ENCODE peak calls at places on chromosomes 13 and 19, in five cellular contexts. One of them, this sample, is unnamed. For H3K9me3, the result is how much of the 10 kb centered on the place peaks cover.

GRCh38 chr13:109707044-109707794 is 79.2 kb downstream of the IRS2 start:
- DNase-seq in right cardiac atrium: no peak
- DNase-seq in mesenchymal stem cell: no peak
- DNase-seq in PC-3: no peak
- DNase-seq in CD4-positive, CD25-positive, alpha-beta regulatory T cell: no peak
- DNase-seq in this sample: no peak

GRCh38 chr19:39004403-39004802 is 27.9 kb downstream of the FBXO27 start:
- DNase-seq in mesenchymal stem cell: no peak
- DNase-seq in right cardiac atrium: no peak
- DNase-seq in PC-3: no peak
- DNase-seq in CD4-positive, CD25-positive, alpha-beta regulatory T cell: no peak
- DNase-seq in this sample: no peak

GRCh38 chr19:7916137-7916907 is 1.7 kb downstream of the TGFBR3L start:
- DNase-seq in right cardiac atrium: peak
- DNase-seq in PC-3: peak
- DNase-seq in mesenchymal stem cell: peak
- DNase-seq in CD4-positive, CD25-positive, alpha-beta regulatory T cell: peak
- DNase-seq in this sample: peak

GRCh38 chr19:3506384-3507340 is 551 bp downstream of the FZR1 start:
- DNase-seq in right cardiac atrium: no peak
- DNase-seq in CD4-positive, CD25-positive, alpha-beta regulatory T cell: peak
- DNase-seq in mesenchymal stem cell: peak
- DNase-seq in PC-3: peak
- DNase-seq in this sample: peak

GRCh38 chr19:13149628-13150186 is 468 bp downstream of the STX10 start:
- DNase-seq in mesenchymal stem cell: peak
- DNase-seq in PC-3: peak
- DNase-seq in CD4-positive, CD25-positive, alpha-beta regulatory T cell: peak
- DNase-seq in right cardiac atrium: peak
- DNase-seq in this sample: no peak

GRCh38 chr13:84237181-84237580 is 354.9 kb upstream of the SLITRK1 start:
- DNase-seq in right cardiac atrium: no peak
- DNase-seq in CD4-positive, CD25-positive, alpha-beta regulatory T cell: no peak
- DNase-seq in mesenchymal stem cell: no peak
- DNase-seq in PC-3: no peak
- DNase-seq in this sample: no peak

GRCh38 chr13:101398191-101398590 is 18.1 kb downstream of the NALCN start:
- DNase-seq in PC-3: peak
- DNase-seq in mesenchymal stem cell: peak
- DNase-seq in right cardiac atrium: no peak
- DNase-seq in CD4-positive, CD25-positive, alpha-beta regulatory T cell: no peak
- DNase-seq in this sample: no peak

GRCh38 chr19:31270897-31271568 is 78.2 kb downstream of the TSHZ3 start:
- DNase-seq in right cardiac atrium: peak
- DNase-seq in mesenchymal stem cell: no peak
- DNase-seq in CD4-positive, CD25-positive, alpha-beta regulatory T cell: no peak
- DNase-seq in PC-3: no peak
- DNase-seq in this sample: no peak

GRCh38 chr13:55999709-56000108 is 1141.0 kb upstream of the PRR20A start:
- DNase-seq in PC-3: no peak
- DNase-seq in mesenchymal stem cell: no peak
- DNase-seq in right cardiac atrium: no peak
- DNase-seq in CD4-positive, CD25-positive, alpha-beta regulatory T cell: no peak
- DNase-seq in this sample: no peak

GRCh38 chr19:8413593-8413923 is 453 bp downstream of the MARCHF2 start:
- DNase-seq in PC-3: no peak
- DNase-seq in right cardiac atrium: no peak
- DNase-seq in CD4-positive, CD25-positive, alpha-beta regulatory T cell: peak
- DNase-seq in mesenchymal stem cell: no peak
- DNase-seq in this sample: no peak

GRCh38 chr13:111388851-111389500 is 68.5 kb downstream of the TEX29 start:
- DNase-seq in CD4-positive, CD25-positive, alpha-beta regulatory T cell: peak
- DNase-seq in mesenchymal stem cell: no peak
- DNase-seq in PC-3: no peak
- DNase-seq in right cardiac atrium: no peak
- DNase-seq in this sample: no peak

GRCh38 chr13:106063591-106064308 is 471.7 kb downstream of the EFNB2 start:
- DNase-seq in right cardiac atrium: no peak
- DNase-seq in PC-3: peak
- DNase-seq in CD4-positive, CD25-positive, alpha-beta regulatory T cell: no peak
- DNase-seq in mesenchymal stem cell: peak
- DNase-seq in this sample: no peak

GRCh38 chr13:27295660-27296059 is 25.0 kb downstream of the RASL11A start:
- DNase-seq in PC-3: no peak
- DNase-seq in CD4-positive, CD25-positive, alpha-beta regulatory T cell: no peak
- DNase-seq in right cardiac atrium: no peak
- DNase-seq in mesenchymal stem cell: no peak
- DNase-seq in this sample: no peak

GRCh38 chr19:57903298-57904174 is 12.9 kb downstream of the ZNF417 start:
- DNase-seq in mesenchymal stem cell: peak
- DNase-seq in right cardiac atrium: no peak
- DNase-seq in PC-3: peak
- DNase-seq in CD4-positive, CD25-positive, alpha-beta regulatory T cell: no peak
- DNase-seq in this sample: no peak

GRCh38 chr13:24671367-24672117 is 8.7 kb upstream of the ATP12A start:
- DNase-seq in PC-3: peak
- DNase-seq in mesenchymal stem cell: peak
- DNase-seq in CD4-positive, CD25-positive, alpha-beta regulatory T cell: peak
- DNase-seq in right cardiac atrium: no peak
- DNase-seq in this sample: no peak

GRCh38 chr19:46376241-46377153 is 29.6 kb downstream of the PPP5C start:
- DNase-seq in PC-3: no peak
- DNase-seq in CD4-positive, CD25-positive, alpha-beta regulatory T cell: no peak
- DNase-seq in right cardiac atrium: peak
- DNase-seq in mesenchymal stem cell: no peak
- DNase-seq in this sample: no peak

GRCh38 chr13:101706651-101707050 is 254.2 kb downstream of the ITGBL1 start:
- DNase-seq in PC-3: peak
- DNase-seq in mesenchymal stem cell: peak
- DNase-seq in right cardiac atrium: peak
- DNase-seq in CD4-positive, CD25-positive, alpha-beta regulatory T cell: no peak
- DNase-seq in this sample: no peak

GRCh38 chr13:32086791-32087441 is 55.3 kb downstream of the FRY start:
- DNase-seq in PC-3: no peak
- DNase-seq in mesenchymal stem cell: no peak
- DNase-seq in right cardiac atrium: no peak
- DNase-seq in CD4-positive, CD25-positive, alpha-beta regulatory T cell: no peak
- DNase-seq in this sample: no peak

GRCh38 chr19:18049390-18049789 is 37.3 kb downstream of the IL12RB1 start:
- DNase-seq in PC-3: no peak
- DNase-seq in CD4-positive, CD25-positive, alpha-beta regulatory T cell: no peak
- DNase-seq in right cardiac atrium: peak
- DNase-seq in mesenchymal stem cell: no peak
- DNase-seq in this sample: no peak

GRCh38 chr13:113924184-113924583 is 49.7 kb downstream of the C13orf46 start:
- DNase-seq in right cardiac atrium: no peak
- DNase-seq in mesenchymal stem cell: no peak
- DNase-seq in CD4-positive, CD25-positive, alpha-beta regulatory T cell: no peak
- DNase-seq in PC-3: no peak
- DNase-seq in this sample: no peak

GRCh38 chr13:76579701-76580100 is 306.5 kb downstream of the KCTD12 start:
- DNase-seq in PC-3: no peak
- DNase-seq in CD4-positive, CD25-positive, alpha-beta regulatory T cell: no peak
- DNase-seq in right cardiac atrium: no peak
- DNase-seq in mesenchymal stem cell: no peak
- DNase-seq in this sample: no peak

GRCh38 chr13:43629691-43630480 is 156.9 kb downstream of the ENOX1 start:
- DNase-seq in PC-3: no peak
- DNase-seq in CD4-positive, CD25-positive, alpha-beta regulatory T cell: no peak
- DNase-seq in mesenchymal stem cell: peak
- DNase-seq in right cardiac atrium: no peak
- DNase-seq in this sample: no peak

GRCh38 chr19:38597075-38597474 is 20.7 kb downstream of the MAP4K1 start:
- DNase-seq in right cardiac atrium: no peak
- DNase-seq in mesenchymal stem cell: no peak
- DNase-seq in PC-3: no peak
- DNase-seq in CD4-positive, CD25-positive, alpha-beta regulatory T cell: no peak
- DNase-seq in this sample: no peak

GRCh38 chr13:25901460-25902376 is 150.1 kb downstream of the SHISA2 start:
- DNase-seq in CD4-positive, CD25-positive, alpha-beta regulatory T cell: peak
- DNase-seq in PC-3: peak
- DNase-seq in right cardiac atrium: no peak
- DNase-seq in mesenchymal stem cell: peak
- DNase-seq in this sample: no peak

GRCh38 chr19:15589760-15590451 is 25.1 kb upstream of the CYP4F8 start:
- DNase-seq in right cardiac atrium: no peak
- DNase-seq in PC-3: no peak
- DNase-seq in CD4-positive, CD25-positive, alpha-beta regulatory T cell: no peak
- DNase-seq in mesenchymal stem cell: no peak
- DNase-seq in this sample: no peak

GRCh38 chr13:19345916-19346422 is 164.3 kb upstream of the TUBA3C start:
- DNase-seq in right cardiac atrium: no peak
- DNase-seq in CD4-positive, CD25-positive, alpha-beta regulatory T cell: no peak
- DNase-seq in PC-3: no peak
- DNase-seq in mesenchymal stem cell: no peak
- DNase-seq in this sample: no peak

GRCh38 chr13:50153888-50154287 is 138.6 kb downstream of the KCNRG start:
- DNase-seq in right cardiac atrium: no peak
- DNase-seq in CD4-positive, CD25-positive, alpha-beta regulatory T cell: no peak
- DNase-seq in PC-3: no peak
- DNase-seq in mesenchymal stem cell: no peak
- DNase-seq in this sample: no peak

DNA sequence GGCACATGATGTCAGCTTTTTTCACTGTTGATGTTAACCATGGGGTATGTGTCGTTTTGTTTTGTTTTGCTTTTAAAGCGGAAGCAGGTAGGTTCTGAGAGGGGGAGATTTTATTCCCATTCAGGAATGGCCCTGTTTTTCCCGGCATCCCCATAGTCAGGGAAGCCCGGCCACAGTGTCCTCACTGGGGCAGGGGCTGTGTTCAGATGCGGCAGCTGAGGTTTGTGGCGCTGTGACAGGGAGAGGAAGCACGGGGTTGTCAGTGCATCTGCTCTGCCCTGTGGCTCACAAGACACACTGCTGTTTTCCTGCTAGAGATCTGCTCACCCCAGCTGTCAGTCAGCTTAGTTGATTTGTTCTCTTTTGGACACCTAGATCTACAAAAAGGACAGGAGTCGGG is 27.6 kb downstream of the ANKRD27 start:
- DNase-seq in PC-3: no peak
- DNase-seq in mesenchymal stem cell: no peak
- DNase-seq in right cardiac atrium: no peak
- DNase-seq in CD4-positive, CD25-positive, alpha-beta regulatory T cell: peak
- DNase-seq in this sample: no peak
- H3K9me3 ChIP-seq in PC-3: under half
- H3K9me3 ChIP-seq in mesenchymal stem cell: under half
- H3K9me3 ChIP-seq in right cardiac atrium: under half
- H3K9me3 ChIP-seq in CD4-positive, CD25-positive, alpha-beta regulatory T cell: under half
- H3K9me3 ChIP-seq in this sample: under half

DNA sequence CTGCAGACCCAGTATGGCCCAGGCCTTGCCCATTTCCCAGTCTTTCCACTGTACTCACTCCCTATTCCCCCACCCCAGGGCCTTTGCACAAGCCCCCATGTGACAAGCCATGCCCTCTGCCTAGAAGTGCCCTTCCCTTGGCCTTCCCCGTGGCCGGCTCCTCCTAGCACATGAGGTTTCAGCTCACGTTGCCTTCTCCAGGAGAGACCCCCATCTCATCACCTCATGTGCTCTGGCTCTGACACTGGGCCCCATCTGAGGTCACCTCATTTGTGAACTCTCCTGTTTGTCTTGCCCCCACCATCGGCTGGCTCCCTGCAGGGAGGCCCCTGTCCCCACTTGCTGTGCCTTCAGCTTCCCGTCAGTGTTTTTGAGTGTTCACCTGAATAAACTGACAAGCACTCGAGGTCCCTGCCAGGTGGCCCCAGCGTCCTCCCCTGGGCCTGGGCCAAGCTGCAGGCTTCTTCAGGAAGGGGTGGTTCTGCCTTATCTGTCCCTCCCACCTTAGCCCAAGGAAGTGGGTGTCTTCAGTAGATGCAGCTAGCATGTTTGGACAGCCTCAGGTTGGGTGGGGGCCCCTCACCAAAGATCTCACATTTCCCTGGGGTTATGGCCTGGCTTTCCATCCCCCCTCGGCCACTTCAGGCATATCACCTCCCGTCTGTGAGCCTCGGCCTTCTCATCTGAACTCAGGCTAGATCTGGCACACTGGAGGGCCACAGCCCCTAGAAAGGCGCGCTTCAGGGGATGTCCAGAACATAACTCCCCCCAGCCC is 3.8 kb upstream of the SLC25A42 start:
- DNase-seq in PC-3: no peak
- DNase-seq in CD4-positive, CD25-positive, alpha-beta regulatory T cell: no peak
- DNase-seq in mesenchymal stem cell: no peak
- DNase-seq in right cardiac atrium: no peak
- DNase-seq in this sample: no peak
- H3K9me3 ChIP-seq in PC-3: under half
- H3K9me3 ChIP-seq in CD4-positive, CD25-positive, alpha-beta regulatory T cell: under half
- H3K9me3 ChIP-seq in mesenchymal stem cell: under half
- H3K9me3 ChIP-seq in right cardiac atrium: under half
- H3K9me3 ChIP-seq in this sample: under half

GRCh38 chr19:37098570-37098969 is 20.3 kb downstream of the ZNF420 start:
- DNase-seq in PC-3: no peak
- DNase-seq in mesenchymal stem cell: no peak
- DNase-seq in right cardiac atrium: no peak
- DNase-seq in CD4-positive, CD25-positive, alpha-beta regulatory T cell: no peak
- DNase-seq in this sample: no peak
- H3K9me3 ChIP-seq in PC-3: under half
- H3K9me3 ChIP-seq in mesenchymal stem cell: half or more
- H3K9me3 ChIP-seq in right cardiac atrium: under half
- H3K9me3 ChIP-seq in CD4-positive, CD25-positive, alpha-beta regulatory T cell: half or more
- H3K9me3 ChIP-seq in this sample: under half

DNA sequence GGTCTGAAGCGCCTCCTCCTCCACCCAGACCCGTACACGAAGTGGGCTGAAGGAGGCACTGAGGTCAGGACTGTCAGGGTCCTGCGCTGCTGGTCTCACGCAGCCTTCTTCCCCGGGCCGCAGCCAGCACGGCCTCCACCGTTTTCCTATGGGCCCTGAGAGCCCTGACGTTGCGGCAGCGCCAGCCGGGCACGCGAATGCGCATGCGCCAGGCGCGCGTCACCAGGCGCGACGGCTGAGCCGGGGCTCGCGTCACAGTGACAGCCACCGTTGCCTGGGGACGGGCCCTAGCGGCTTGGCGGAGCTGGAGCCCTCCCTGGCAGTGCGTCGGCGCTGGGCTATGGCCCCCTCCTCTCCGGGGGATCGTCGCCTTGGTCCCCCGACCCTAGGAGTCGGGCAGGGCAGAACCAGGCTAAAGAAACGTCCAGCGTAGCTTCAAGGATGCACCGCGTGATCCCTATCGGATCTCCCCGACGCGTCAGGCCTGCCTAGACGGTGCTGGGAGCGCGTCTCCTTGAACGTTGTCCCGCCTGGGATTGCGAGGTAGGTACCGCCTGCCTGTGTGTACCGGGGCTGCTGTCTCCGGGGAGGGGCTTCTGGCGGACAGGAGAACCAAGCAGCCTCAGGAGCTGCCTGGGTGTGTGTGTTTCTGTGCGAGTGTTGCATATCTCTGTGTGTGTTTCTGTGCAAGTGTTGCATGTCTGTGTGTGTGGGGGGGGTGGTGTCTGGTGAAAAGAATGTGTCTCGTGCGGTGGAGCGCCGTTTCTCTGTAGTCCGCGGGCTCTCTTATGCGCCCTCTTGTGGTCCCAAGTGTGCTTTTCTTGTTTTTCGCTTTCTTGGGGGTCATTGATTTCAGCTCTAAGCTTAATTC is 43.2 kb downstream of the ZNF571 start:
- DNase-seq in PC-3: no peak
- DNase-seq in mesenchymal stem cell: no peak
- DNase-seq in CD4-positive, CD25-positive, alpha-beta regulatory T cell: peak
- DNase-seq in right cardiac atrium: peak
- DNase-seq in this sample: peak
- H3K9me3 ChIP-seq in PC-3: under half
- H3K9me3 ChIP-seq in mesenchymal stem cell: half or more
- H3K9me3 ChIP-seq in CD4-positive, CD25-positive, alpha-beta regulatory T cell: under half
- H3K9me3 ChIP-seq in right cardiac atrium: under half
- H3K9me3 ChIP-seq in this sample: under half

GRCh38 chr19:28614634-28615545 is 598.1 kb downstream of the UQCRFS1 start:
- DNase-seq in mesenchymal stem cell: no peak
- DNase-seq in right cardiac atrium: no peak
- DNase-seq in CD4-positive, CD25-positive, alpha-beta regulatory T cell: no peak
- DNase-seq in PC-3: no peak
- DNase-seq in this sample: no peak
- H3K9me3 ChIP-seq in mesenchymal stem cell: under half
- H3K9me3 ChIP-seq in right cardiac atrium: under half
- H3K9me3 ChIP-seq in CD4-positive, CD25-positive, alpha-beta regulatory T cell: under half
- H3K9me3 ChIP-seq in PC-3: under half
- H3K9me3 ChIP-seq in this sample: under half